ENCODE peak calls at places on chromosomes 6 and 20, in eight cellular contexts. G is progenitor cell of endocrine pancreas; N is GM19239; B is naive thymus-derived CD4-positive, alpha-beta T cell; H is GM13976; D is posterior cingulate gyrus; S is GM12864; A is HEK293T. T is an unnamed sample.

GRCh38 chr6:9224539-9224938 is 789.2 kb upstream of the SLC35B3 start:
- DNase-seq in N (no peak), H (no peak), S (no peak), G (no peak), D (no peak), B (no peak), A (no peak), T (no peak)

GRCh38 chr6:17640477-17640917 is 40.4 kb downstream of the FAM8A1 start:
- DNase-seq in B (no peak), S (no peak), H (no peak), N (no peak), G (no peak), D (no peak), A (no peak), T (no peak)

GRCh38 chr6:106527979-106528378 is 101.3 kb downstream of the RTN4IP1 start:
- DNase-seq in H (no peak), A (no peak), S (no peak), N (no peak), D (no peak), B (no peak), G (no peak), T (no peak)

GRCh38 chr6:161618816-161619454 is 345.1 kb upstream of the AGPAT4 start:
- DNase-seq in B (no peak), S (no peak), D (peak), N (no peak), H (no peak), A (peak), G (no peak), T (no peak)

GRCh38 chr20:61499859-61500258 is 247.8 kb downstream of the CDH4 start:
- DNase-seq in G (no peak), A (no peak), N (no peak), D (no peak), S (no peak), B (no peak), H (no peak), T (no peak)

GRCh38 chr6:166989427-166990034 is 9.7 kb upstream of the CEP43 start:
- DNase-seq in H (no peak), N (no peak), G (no peak), D (no peak), S (peak), B (peak), A (no peak), T (no peak)

GRCh38 chr6:29792123-29793035 is 35.2 kb upstream of the HLA-G start:
- DNase-seq in B (peak), S (no peak), H (peak), A (peak), N (peak), G (no peak), D (peak), T (peak)

GRCh38 chr6:153034139-153034538 is 31.6 kb upstream of the MTRF1L start:
- DNase-seq in D (no peak), A (no peak), H (no peak), S (no peak), N (no peak), B (no peak), G (no peak), T (no peak)

GRCh38 chr6:168189679-168190405 is 110.8 kb upstream of the FRMD1 start:
- DNase-seq in H (no peak), S (no peak), B (no peak), D (peak), G (no peak), N (no peak), A (no peak), T (no peak)

GRCh38 chr20:4896971-4897497 is 104.3 kb downstream of the SLC23A2 start:
- DNase-seq in N (no peak), H (no peak), A (no peak), D (no peak), S (no peak), B (no peak), G (no peak), T (no peak)

GRCh38 chr6:113209315-113209714 is 647.8 kb upstream of the MARCKS start:
- DNase-seq in S (no peak), N (no peak), A (no peak), B (no peak), G (no peak), H (no peak), D (no peak), T (no peak)

GRCh38 chr6:16483315-16483875 is 245.0 kb downstream of the GMPR start:
- DNase-seq in S (no peak), D (no peak), B (peak), H (no peak), N (no peak), A (no peak), G (no peak), T (no peak)

GRCh38 chr6:31478186-31478950 is 19.6 kb upstream of the MICB start:
- DNase-seq in S (no peak), N (no peak), H (no peak), D (no peak), A (no peak), B (no peak), G (no peak), T (no peak)

GRCh38 chr6:121651420-121651819 is 216.0 kb downstream of the GJA1 start:
- DNase-seq in A (no peak), D (no peak), B (peak), N (no peak), G (no peak), S (no peak), H (no peak), T (no peak)

GRCh38 chr6:31794866-31795615 is 511 bp downstream of the VARS1 start:
- DNase-seq in B (no peak), H (peak), S (no peak), N (no peak), D (peak), A (peak), G (no peak), T (peak)

GRCh38 chr6:151089916-151090443 is 149.8 kb upstream of the AKAP12 start:
- DNase-seq in N (no peak), A (no peak), D (no peak), G (no peak), B (no peak), S (no peak), H (no peak), T (no peak)

GRCh38 chr20:62908971-62909791 is 17.1 kb downstream of the DIDO1 start:
- DNase-seq in H (no peak), G (no peak), S (no peak), A (no peak), D (no peak), N (no peak), B (no peak), T (no peak)

GRCh38 chr6:24117016-24117415 is 9.0 kb upstream of the NRSN1 start:
- DNase-seq in G (no peak), A (no peak), S (no peak), B (no peak), N (no peak), H (no peak), D (no peak), T (no peak)